ENCODE peak calls at places on chromosomes 3 and 15, in eight cellular contexts. One of them, this sample, is unnamed.

GRCh38 chr15:74245342-74245931 is 9.3 kb downstream of the CCDC33 start:
- DNase-seq in GM13976: no peak
- DNase-seq in fibroblast of pulmonary artery: no peak
- DNase-seq in WTC11: peak
- DNase-seq in gastrocnemius medialis: no peak
- DNase-seq in cardiac muscle cell: no peak
- DNase-seq in GM13977: no peak
- DNase-seq in left lung: no peak
- DNase-seq in this sample: no peak

GRCh38 chr3:71010731-71011455 is 572.6 kb downstream of the FOXP1 start:
- DNase-seq in GM13976: peak
- DNase-seq in fibroblast of pulmonary artery: no peak
- DNase-seq in WTC11: no peak
- DNase-seq in gastrocnemius medialis: no peak
- DNase-seq in cardiac muscle cell: no peak
- DNase-seq in GM13977: peak
- DNase-seq in left lung: no peak
- DNase-seq in this sample: peak

GRCh38 chr3:69008980-69009379 is 4.5 kb downstream of the EOGT start:
- DNase-seq in GM13976: no peak
- DNase-seq in fibroblast of pulmonary artery: peak
- DNase-seq in WTC11: no peak
- DNase-seq in gastrocnemius medialis: no peak
- DNase-seq in cardiac muscle cell: no peak
- DNase-seq in GM13977: no peak
- DNase-seq in left lung: no peak
- DNase-seq in this sample: no peak

GRCh38 chr3:67648229-67648628 is 6.2 kb downstream of the SUCLG2 start:
- DNase-seq in GM13976: no peak
- DNase-seq in fibroblast of pulmonary artery: no peak
- DNase-seq in WTC11: no peak
- DNase-seq in gastrocnemius medialis: no peak
- DNase-seq in cardiac muscle cell: no peak
- DNase-seq in GM13977: no peak
- DNase-seq in left lung: no peak
- DNase-seq in this sample: no peak

GRCh38 chr3:134640872-134641470 is 9.9 kb downstream of the KY start:
- DNase-seq in GM13976: no peak
- DNase-seq in fibroblast of pulmonary artery: peak
- DNase-seq in WTC11: peak
- DNase-seq in gastrocnemius medialis: no peak
- DNase-seq in cardiac muscle cell: peak
- DNase-seq in GM13977: peak
- DNase-seq in left lung: no peak
- DNase-seq in this sample: peak

GRCh38 chr15:84929795-84930371 is 45.4 kb downstream of the SLC28A1 start:
- DNase-seq in GM13976: no peak
- DNase-seq in fibroblast of pulmonary artery: no peak
- DNase-seq in WTC11: no peak
- DNase-seq in gastrocnemius medialis: no peak
- DNase-seq in cardiac muscle cell: peak
- DNase-seq in GM13977: no peak
- DNase-seq in left lung: peak
- DNase-seq in this sample: no peak

GRCh38 chr3:72565593-72565992 is 282.7 kb downstream of the SHQ1 start:
- DNase-seq in GM13976: no peak
- DNase-seq in fibroblast of pulmonary artery: no peak
- DNase-seq in WTC11: no peak
- DNase-seq in gastrocnemius medialis: no peak
- DNase-seq in cardiac muscle cell: no peak
- DNase-seq in GM13977: no peak
- DNase-seq in left lung: no peak
- DNase-seq in this sample: no peak

GRCh38 chr3:150921207-150921606 is 16.0 kb upstream of the MINDY4B start:
- DNase-seq in GM13976: no peak
- DNase-seq in fibroblast of pulmonary artery: no peak
- DNase-seq in WTC11: no peak
- DNase-seq in gastrocnemius medialis: no peak
- DNase-seq in cardiac muscle cell: no peak
- DNase-seq in GM13977: no peak
- DNase-seq in left lung: no peak
- DNase-seq in this sample: no peak

GRCh38 chr15:37031198-37031597 is 69.2 kb downstream of the MEIS2 start:
- DNase-seq in GM13976: no peak
- DNase-seq in fibroblast of pulmonary artery: peak
- DNase-seq in WTC11: no peak
- DNase-seq in gastrocnemius medialis: no peak
- DNase-seq in cardiac muscle cell: peak
- DNase-seq in GM13977: no peak
- DNase-seq in left lung: no peak
- DNase-seq in this sample: no peak

GRCh38 chr3:28800203-28800602 is 451.6 kb upstream of the AZI2 start:
- DNase-seq in GM13976: no peak
- DNase-seq in fibroblast of pulmonary artery: no peak
- DNase-seq in WTC11: no peak
- DNase-seq in gastrocnemius medialis: no peak
- DNase-seq in cardiac muscle cell: no peak
- DNase-seq in GM13977: no peak
- DNase-seq in left lung: no peak
- DNase-seq in this sample: no peak

GRCh38 chr15:69762373-69763148 is 309.9 kb downstream of the RPLP1 start:
- DNase-seq in GM13976: no peak
- DNase-seq in fibroblast of pulmonary artery: peak
- DNase-seq in WTC11: peak
- DNase-seq in gastrocnemius medialis: no peak
- DNase-seq in cardiac muscle cell: peak
- DNase-seq in GM13977: no peak
- DNase-seq in left lung: no peak
- DNase-seq in this sample: peak
- TF ChIP-seq CTCF in GM13976: no peak
- TF ChIP-seq CTCF in fibroblast of pulmonary artery: peak
- TF ChIP-seq CTCF in WTC11: peak
- TF ChIP-seq CTCF in gastrocnemius medialis: no peak
- TF ChIP-seq CTCF in cardiac muscle cell: peak
- TF ChIP-seq CTCF in GM13977: peak
- TF ChIP-seq CTCF in left lung: no peak
- TF ChIP-seq CTCF in this sample: peak

GRCh38 chr3:128438488-128439072 is 28.1 kb downstream of the DNAJB8 start:
- DNase-seq in GM13976: no peak
- DNase-seq in fibroblast of pulmonary artery: no peak
- DNase-seq in WTC11: peak
- DNase-seq in gastrocnemius medialis: no peak
- DNase-seq in cardiac muscle cell: no peak
- DNase-seq in GM13977: no peak
- DNase-seq in left lung: peak
- DNase-seq in this sample: peak
- TF ChIP-seq CTCF in GM13976: no peak
- TF ChIP-seq CTCF in fibroblast of pulmonary artery: peak
- TF ChIP-seq CTCF in WTC11: peak
- TF ChIP-seq CTCF in gastrocnemius medialis: no peak
- TF ChIP-seq CTCF in cardiac muscle cell: peak
- TF ChIP-seq CTCF in GM13977: peak
- TF ChIP-seq CTCF in left lung: peak
- TF ChIP-seq CTCF in this sample: peak

GRCh38 chr3:50412355-50412754 is 53.0 kb upstream of the TMEM115 start:
- DNase-seq in GM13976: no peak
- DNase-seq in fibroblast of pulmonary artery: no peak
- DNase-seq in WTC11: no peak
- DNase-seq in gastrocnemius medialis: no peak
- DNase-seq in cardiac muscle cell: no peak
- DNase-seq in GM13977: no peak
- DNase-seq in left lung: no peak
- DNase-seq in this sample: no peak
- TF ChIP-seq CTCF in GM13976: no peak
- TF ChIP-seq CTCF in fibroblast of pulmonary artery: no peak
- TF ChIP-seq CTCF in WTC11: no peak
- TF ChIP-seq CTCF in gastrocnemius medialis: no peak
- TF ChIP-seq CTCF in cardiac muscle cell: no peak
- TF ChIP-seq CTCF in GM13977: no peak
- TF ChIP-seq CTCF in left lung: no peak
- TF ChIP-seq CTCF in this sample: no peak

GRCh38 chr15:79430901-79431635 is 1.1 kb upstream of the MINAR1 start:
- DNase-seq in GM13976: no peak
- DNase-seq in fibroblast of pulmonary artery: no peak
- DNase-seq in WTC11: no peak
- DNase-seq in gastrocnemius medialis: no peak
- DNase-seq in cardiac muscle cell: peak
- DNase-seq in GM13977: no peak
- DNase-seq in left lung: no peak
- DNase-seq in this sample: no peak

GRCh38 chr15:79432345-79433311 is 492 bp downstream of the MINAR1 start:
- DNase-seq in GM13976: no peak
- DNase-seq in fibroblast of pulmonary artery: no peak
- DNase-seq in WTC11: peak
- DNase-seq in gastrocnemius medialis: no peak
- DNase-seq in cardiac muscle cell: peak
- DNase-seq in GM13977: no peak
- DNase-seq in left lung: peak
- DNase-seq in this sample: no peak

GRCh38 chr15:79434361-79434760 is 2.2 kb downstream of the MINAR1 start:
- DNase-seq in GM13976: no peak
- DNase-seq in fibroblast of pulmonary artery: no peak
- DNase-seq in WTC11: no peak
- DNase-seq in gastrocnemius medialis: no peak
- DNase-seq in cardiac muscle cell: no peak
- DNase-seq in GM13977: no peak
- DNase-seq in left lung: no peak
- DNase-seq in this sample: no peak

GRCh38 chr15:79433610-79434009 is 1.5 kb downstream of the MINAR1 start:
- DNase-seq in GM13976: no peak
- DNase-seq in fibroblast of pulmonary artery: no peak
- DNase-seq in WTC11: peak
- DNase-seq in gastrocnemius medialis: no peak
- DNase-seq in cardiac muscle cell: no peak
- DNase-seq in GM13977: no peak
- DNase-seq in left lung: no peak
- DNase-seq in this sample: no peak

GRCh38 chr15:79431636-79432344 is at the start of gene MINAR1:
- DNase-seq in GM13976: peak
- DNase-seq in fibroblast of pulmonary artery: peak
- DNase-seq in WTC11: peak
- DNase-seq in gastrocnemius medialis: no peak
- DNase-seq in cardiac muscle cell: peak
- DNase-seq in GM13977: peak
- DNase-seq in left lung: peak
- DNase-seq in this sample: no peak
- TF ChIP-seq CTCF in GM13976: no peak
- TF ChIP-seq CTCF in fibroblast of pulmonary artery: no peak
- TF ChIP-seq CTCF in WTC11: no peak
- TF ChIP-seq CTCF in gastrocnemius medialis: no peak
- TF ChIP-seq CTCF in cardiac muscle cell: peak
- TF ChIP-seq CTCF in GM13977: peak
- TF ChIP-seq CTCF in left lung: no peak
- TF ChIP-seq CTCF in this sample: no peak

GRCh38 chr15:39582286-39582976 is 1.6 kb downstream of the THBS1 start:
- DNase-seq in GM13976: no peak
- DNase-seq in fibroblast of pulmonary artery: peak
- DNase-seq in WTC11: no peak
- DNase-seq in gastrocnemius medialis: no peak
- DNase-seq in cardiac muscle cell: peak
- DNase-seq in GM13977: no peak
- DNase-seq in left lung: no peak
- DNase-seq in this sample: no peak

GRCh38 chr15:39584662-39585393 is 3.9 kb downstream of the THBS1 start:
- DNase-seq in GM13976: no peak
- DNase-seq in fibroblast of pulmonary artery: peak
- DNase-seq in WTC11: no peak
- DNase-seq in gastrocnemius medialis: no peak
- DNase-seq in cardiac muscle cell: peak
- DNase-seq in GM13977: no peak
- DNase-seq in left lung: no peak
- DNase-seq in this sample: no peak

GRCh38 chr15:39582977-39583585 is 2.2 kb downstream of the THBS1 start:
- DNase-seq in GM13976: no peak
- DNase-seq in fibroblast of pulmonary artery: no peak
- DNase-seq in WTC11: no peak
- DNase-seq in gastrocnemius medialis: no peak
- DNase-seq in cardiac muscle cell: peak
- DNase-seq in GM13977: no peak
- DNase-seq in left lung: no peak
- DNase-seq in this sample: no peak

GRCh38 chr15:39584266-39584659 is 3.4 kb downstream of the THBS1 start:
- DNase-seq in GM13976: no peak
- DNase-seq in fibroblast of pulmonary artery: no peak
- DNase-seq in WTC11: no peak
- DNase-seq in gastrocnemius medialis: no peak
- DNase-seq in cardiac muscle cell: no peak
- DNase-seq in GM13977: no peak
- DNase-seq in left lung: no peak
- DNase-seq in this sample: no peak

DNA sequence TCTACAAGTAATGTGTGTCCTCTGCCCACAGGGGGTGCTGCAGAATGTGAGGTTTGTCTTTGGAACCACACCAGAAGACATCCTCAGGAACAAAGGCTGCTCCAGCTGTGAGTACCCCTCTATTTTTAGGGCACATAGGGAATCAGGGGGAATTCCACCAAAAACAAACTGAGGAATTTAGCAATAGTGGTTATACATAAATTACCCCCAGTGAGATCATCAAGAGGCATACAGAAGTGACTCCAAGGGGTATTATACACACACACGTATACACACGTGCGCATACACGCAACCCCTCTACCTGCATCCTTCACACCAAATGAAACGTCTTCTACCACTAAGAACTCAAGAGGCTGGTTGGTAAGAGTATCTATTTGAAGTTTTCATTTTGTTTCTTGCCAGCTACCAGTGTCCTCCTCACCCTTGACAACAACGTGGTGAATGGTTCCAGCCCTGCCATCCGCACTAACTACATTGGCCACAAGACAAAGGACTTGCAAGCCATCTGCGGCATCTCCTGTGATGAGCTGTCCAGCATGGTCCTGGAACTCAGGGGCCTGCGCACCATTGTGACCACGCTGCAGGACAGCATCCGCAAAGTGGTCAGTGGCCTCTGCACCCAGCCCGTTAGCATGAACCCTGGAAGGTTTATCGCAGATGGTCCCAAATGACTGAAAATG is 2.8 kb downstream of the THBS1 start:
- DNase-seq in GM13976: peak
- DNase-seq in fibroblast of pulmonary artery: peak
- DNase-seq in WTC11: peak
- DNase-seq in gastrocnemius medialis: no peak
- DNase-seq in cardiac muscle cell: peak
- DNase-seq in GM13977: peak
- DNase-seq in left lung: no peak
- DNase-seq in this sample: no peak
- TF ChIP-seq CTCF in GM13976: peak
- TF ChIP-seq CTCF in fibroblast of pulmonary artery: peak
- TF ChIP-seq CTCF in WTC11: peak
- TF ChIP-seq CTCF in gastrocnemius medialis: no peak
- TF ChIP-seq CTCF in cardiac muscle cell: peak
- TF ChIP-seq CTCF in GM13977: peak
- TF ChIP-seq CTCF in left lung: peak
- TF ChIP-seq CTCF in this sample: peak